ENCODE peak calls at places on chromosomes 16 and 17, in six cellular contexts. U is IMR-90, D is mesenchymal stem cell, G is neuronal stem cell, X is mesendoderm, H is H1. S is an unnamed sample.

GRCh38 chr17:74467221-74467951 is 952 bp downstream of the CD300A start:
- DNase-seq in H (no peak), G (no peak), X (no peak), D (no peak), U (no peak), S (peak; percentile 14)

GRCh38 chr16:74296465-74297295 is at the start of gene PSMD7:
- DNase-seq in D (peak; percentile 94), H (peak; percentile 93), U (peak; percentile 85), G (peak; percentile 77), X (peak; percentile 95), S (peak; percentile 95)

GRCh38 chr17:66829883-66830282 is 5.0 kb upstream of the CACNG5 start:
- DNase-seq in H (no peak), D (no peak), G (no peak), U (no peak), X (peak; percentile 66), S (no peak)

GRCh38 chr17:64115871-64116534 is 13.9 kb downstream of the ERN1 start:
- DNase-seq in D (peak; percentile 84), U (peak; percentile 94), X (no peak), H (no peak), G (no peak), S (peak; percentile 95)

GRCh38 chr17:64706224-64707076 is 44.3 kb upstream of the SMURF2 start:
- DNase-seq in X (peak; percentile 19), U (no peak), H (no peak), D (peak; percentile 86), G (no peak), S (no peak)

GRCh38 chr17:53749178-53749577 is 73.5 kb upstream of the KIF2B start:
- DNase-seq in X (peak; percentile 67), U (no peak), G (no peak), D (no peak), H (no peak), S (no peak)

GRCh38 chr17:33469911-33470310 is 176.8 kb upstream of the ASIC2 start:
- DNase-seq in X (no peak), G (no peak), U (peak; percentile 83), D (peak; percentile 97), H (no peak), S (peak; percentile 81)

GRCh38 chr17:19304209-19304608 is 58.3 kb downstream of the B9D1 start:
- DNase-seq in X (no peak), U (peak; percentile 79), H (no peak), D (peak; percentile 88), G (no peak), S (no peak)

GRCh38 chr17:76735586-76736348 is 1.4 kb downstream of the SRSF2 start:
- DNase-seq in G (no peak), H (no peak), U (no peak), D (no peak), X (no peak), S (no peak)

GRCh38 chr17:40812639-40813038 is 9.8 kb downstream of the KRT10 start:
- DNase-seq in D (no peak), U (no peak), X (no peak), H (no peak), G (no peak), S (no peak)

GRCh38 chr16:10572611-10573010 is 7.8 kb downstream of the EMP2 start:
- DNase-seq in D (no peak), X (no peak), H (no peak), U (no peak), G (no peak), S (no peak)

GRCh38 chr16:4685776-4686496 is 7.4 kb upstream of the NUDT16L1 start:
- DNase-seq in U (no peak), G (no peak), D (no peak), H (no peak), X (no peak), S (no peak)

GRCh38 chr16:24538756-24539294 is 541 bp upstream of the RBBP6 start:
- DNase-seq in D (peak; percentile 92), G (no peak), H (no peak), U (no peak), X (no peak), S (peak; percentile 83)

GRCh38 chr17:51371732-51372151 is 111.4 kb downstream of the UTP18 start:
- DNase-seq in X (peak; percentile 93), D (peak; percentile 18), H (peak; percentile 58), U (peak; percentile 50), G (peak; percentile 71), S (peak; percentile 12)

GRCh38 chr17:1438593-1439083 is 17.4 kb downstream of the CRK start:
- DNase-seq in G (no peak), D (peak; percentile 86), U (peak; percentile 89), X (peak; percentile 71), H (no peak), S (peak; percentile 91)

GRCh38 chr17:43979011-43979410 is 25.3 kb upstream of the PYY start:
- DNase-seq in X (no peak), U (no peak), G (no peak), D (no peak), H (no peak), S (no peak)

GRCh38 chr17:82272495-82273326 is 789 bp downstream of the CSNK1D start:
- DNase-seq in X (peak; percentile 39), H (no peak), D (no peak), G (no peak), U (no peak), S (no peak)

GRCh38 chr17:81171941-81172340 is 5.9 kb upstream of the AATK start:
- DNase-seq in H (no peak), G (no peak), U (peak; percentile 13), X (no peak), D (no peak), S (no peak)

GRCh38 chr17:78891406-78892061 is 11.5 kb downstream of the CEP295NL start:
- DNase-seq in U (no peak), G (no peak), D (no peak), X (no peak), H (no peak), S (no peak)

GRCh38 chr17:33948299-33948698 is 306.8 kb upstream of the CCL2 start:
- DNase-seq in H (no peak), D (no peak), U (no peak), G (no peak), X (no peak), S (no peak)

GRCh38 chr17:18186271-18186982 is 2.8 kb downstream of the ALKBH5 start:
- DNase-seq in X (no peak), D (peak; percentile 34), G (no peak), H (no peak), U (peak; percentile 47), S (no peak)

GRCh38 chr16:18804540-18804939 is 3.2 kb upstream of the ARL6IP1 start:
- DNase-seq in H (no peak), D (no peak), X (peak; percentile 65), G (no peak), U (no peak), S (no peak)

DNA sequence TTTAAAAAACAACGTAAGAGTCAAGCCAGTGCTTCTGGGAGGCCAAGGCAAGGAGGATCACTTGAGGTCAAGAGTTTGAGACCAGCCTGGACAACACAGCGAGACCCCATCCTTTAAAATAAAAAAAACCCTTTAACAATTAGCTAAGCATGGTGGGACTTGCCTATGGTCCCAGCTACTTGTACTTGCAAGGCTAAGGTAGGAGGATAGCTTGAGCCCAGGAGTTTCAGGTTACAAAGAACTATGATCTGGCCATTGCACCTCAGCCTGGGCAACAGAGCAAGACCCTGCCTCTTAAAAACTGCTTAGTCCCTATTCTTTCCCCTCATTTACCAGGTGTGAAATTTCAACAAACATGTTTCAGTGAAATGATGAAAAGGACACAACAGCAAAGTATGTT is 89.5 kb downstream of the STH start:
- DNase-seq in U (no peak), H (no peak), D (no peak), G (no peak), X (no peak), S (no peak)
- H3K4me3 ChIP-seq in U (no peak overlapping the region), H (no peak overlapping the region), D (no peak overlapping the region), G (no peak overlapping the region), X (no peak overlapping the region), S (no peak overlapping the region)

GRCh38 chr17:57871863-57872262 is 22.0 kb upstream of the MRPS23 start:
- DNase-seq in D (no peak), X (no peak), G (no peak), H (no peak), U (no peak), S (no peak)

GRCh38 chr17:57874058-57874419 is 24.2 kb upstream of the MRPS23 start:
- DNase-seq in H (no peak), X (no peak), G (no peak), U (no peak), D (no peak), S (no peak)

GRCh38 chr17:57872536-57872935 is 22.7 kb upstream of the MRPS23 start:
- DNase-seq in H (no peak), D (no peak), X (no peak), U (no peak), G (no peak), S (no peak)

GRCh38 chr17:57874434-57875108 is 24.7 kb upstream of the MRPS23 start:
- DNase-seq in U (peak; percentile 95), D (peak; percentile 97), G (peak; percentile 78), X (peak; percentile 98), H (peak; percentile 83), S (no peak)

GRCh38 chr17:57873261-57874057 is 23.6 kb upstream of the MRPS23 start:
- DNase-seq in H (no peak), U (no peak), G (no peak), D (no peak), X (peak; percentile 60), S (no peak)
- H2AK5ac ChIP-seq in H (peak overlapping the region; percentile 91), U (peak overlapping the region; percentile 100), G (peak overlapping the region; percentile 99), D (peak overlapping the region; percentile 59), X (peak overlapping the region; percentile 97), S (peak overlapping the region; percentile 72)

GRCh38 chr16:85064186-85064585 is 36.6 kb downstream of the KIAA0513 start:
- DNase-seq in D (no peak), G (no peak), H (no peak), U (no peak), X (no peak), S (no peak)

GRCh38 chr16:85061566-85061965 is 34.0 kb downstream of the KIAA0513 start:
- DNase-seq in X (no peak), D (no peak), U (no peak), H (no peak), G (no peak), S (peak; percentile 10)

GRCh38 chr16:85062303-85062702 is 34.7 kb downstream of the KIAA0513 start:
- DNase-seq in H (no peak), D (no peak), X (peak; percentile 39), U (no peak), G (no peak), S (no peak)

GRCh38 chr16:85065099-85065498 is 37.5 kb downstream of the KIAA0513 start:
- DNase-seq in G (no peak), H (no peak), X (no peak), D (no peak), U (no peak), S (no peak)

GRCh38 chr16:85062728-85063336 is 35.2 kb downstream of the KIAA0513 start:
- DNase-seq in X (no peak), U (no peak), D (no peak), H (no peak), G (no peak), S (no peak)
- H3K4me3 ChIP-seq in X (no peak overlapping the region), U (no peak overlapping the region), D (no peak overlapping the region), H (no peak overlapping the region), G (no peak overlapping the region), S (no peak overlapping the region)

DNA sequence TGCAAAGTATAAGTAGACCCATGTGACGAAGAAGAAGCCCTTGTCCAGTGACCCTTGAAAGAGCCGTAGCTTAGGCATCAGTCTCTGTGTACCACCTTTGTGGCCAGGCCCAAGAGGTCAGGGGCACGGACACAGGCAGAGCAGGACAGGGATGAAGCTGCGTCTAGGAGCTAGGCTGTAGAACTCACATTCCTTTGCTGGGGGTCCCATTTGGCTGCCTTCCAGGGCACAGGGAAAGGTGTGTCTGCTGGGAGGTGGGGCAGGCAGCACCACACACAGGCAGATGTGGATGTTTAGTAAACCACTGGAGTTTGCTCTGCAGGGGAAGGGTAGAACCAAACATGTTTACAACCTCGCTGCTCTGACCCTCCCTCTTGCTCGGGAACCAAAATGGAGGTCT is 33.7 kb downstream of the HNF1B start:
- DNase-seq in U (no peak), H (no peak), X (no peak), D (no peak), G (no peak), S (no peak)
- H2AK5ac ChIP-seq in U (peak overlapping the region; percentile 14), H (peak overlapping the region; percentile 68), X (peak overlapping the region; percentile 98), D (no peak overlapping the region), G (no peak overlapping the region), S (no peak overlapping the region)

S was measured in trophoblast cell.